ENCODE peak calls at places on chromosomes 3 and 15, in five cellular contexts. J is keratinocyte, T is fibroblast of mammary gland, Y is A673, S is fibroblast of lung. Z is an unnamed sample.

GRCh38 chr3:114290911-114291901 is 2.6 kb upstream of the TIGIT start:
- DNase-seq in T (peak), J (no peak), S (peak), Y (peak), Z (peak)

GRCh38 chr15:64161688-64162477 is 939 bp downstream of the PPIB start:
- DNase-seq in S (no peak), Y (no peak), T (no peak), J (no peak), Z (no peak)

GRCh38 chr3:24294150-24294549 is 200.5 kb downstream of the THRB start:
- DNase-seq in Y (no peak), S (no peak), T (no peak), J (no peak), Z (no peak)

GRCh38 chr15:77486542-77487478 is 66.1 kb downstream of the HMG20A start:
- DNase-seq in Y (no peak), J (no peak), T (peak), S (peak), Z (no peak)

GRCh38 chr3:161149529-161149928 is 44.4 kb upstream of the B3GALNT1 start:
- DNase-seq in T (peak), S (peak), Y (no peak), J (no peak), Z (no peak)

GRCh38 chr3:126947429-126947828 is 35.5 kb upstream of the PLXNA1 start:
- DNase-seq in T (no peak), Y (no peak), S (no peak), J (no peak), Z (no peak)

GRCh38 chr15:85128636-85129035 is 147.0 kb downstream of the PDE8A start:
- DNase-seq in J (no peak), Y (no peak), S (peak), T (peak), Z (no peak)

GRCh38 chr3:52324676-52325075 is 8.6 kb downstream of the DNAH1 start:
- DNase-seq in T (no peak), S (no peak), J (no peak), Y (no peak), Z (no peak)

GRCh38 chr15:70935631-70936030 is 43.0 kb downstream of the LRRC49 start:
- DNase-seq in J (no peak), S (no peak), Y (no peak), T (no peak), Z (no peak)

DNA sequence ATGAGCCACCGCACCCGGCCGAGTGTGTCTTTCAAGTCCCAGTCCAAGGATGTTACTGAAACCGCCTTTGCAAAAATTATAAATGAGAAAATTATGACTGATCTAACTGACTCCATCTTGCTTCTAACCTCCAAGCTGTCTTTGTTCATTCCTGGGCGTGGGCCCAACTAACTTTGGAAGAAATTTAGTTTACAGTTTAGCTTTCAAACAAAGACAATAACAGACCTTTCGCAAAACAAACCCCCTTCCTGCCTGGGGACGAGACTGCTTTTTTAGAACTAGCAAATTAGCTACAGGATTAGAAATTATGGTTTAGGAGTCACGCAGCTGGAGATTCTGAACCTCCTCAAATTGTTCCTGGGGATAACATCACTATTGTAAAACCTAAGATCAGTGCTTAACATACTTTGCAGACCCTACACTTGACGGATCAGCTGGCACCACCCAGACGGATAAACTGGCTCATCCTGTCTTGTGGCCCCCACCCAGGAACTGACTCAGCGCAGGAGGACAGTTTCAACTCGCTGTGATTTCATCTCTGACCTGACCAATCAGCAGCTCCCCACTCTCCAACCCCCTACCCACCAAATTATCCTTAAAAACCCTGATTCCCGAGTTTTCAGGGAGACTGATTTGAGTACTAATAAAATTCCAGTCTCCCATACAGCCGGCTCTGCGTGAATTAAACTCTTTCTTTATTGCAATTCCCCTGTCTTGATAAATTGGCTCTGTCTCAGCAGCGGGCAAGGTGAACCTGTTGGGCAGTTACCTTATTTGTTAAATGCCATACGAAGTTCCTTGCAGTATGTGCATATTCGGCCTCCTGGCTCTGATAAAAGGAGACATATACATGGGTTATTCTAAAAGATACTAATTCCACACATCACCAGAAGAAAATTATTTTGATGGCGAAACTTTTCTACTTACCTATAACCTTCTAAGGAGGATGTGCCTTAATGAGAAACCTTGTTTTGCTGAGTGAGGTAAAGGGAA is 23.6 kb downstream of the NANOGP8 start:
- DNase-seq in S (no peak), Y (peak), J (no peak), T (peak), Z (no peak)
- H3K4me3 ChIP-seq in S (no peak), Y (no peak), J (no peak), T (no peak), Z (no peak)

GRCh38 chr3:155179966-155180757 is 100.0 kb downstream of the MME start:
- DNase-seq in J (no peak), Y (no peak), S (no peak), T (no peak), Z (no peak)
- TF ChIP-seq CTCF in J (no peak), Y (no peak), S (no peak), T (no peak), Z (peak)

GRCh38 chr3:87792532-87793321 is 266.1 kb downstream of the CGGBP1 start:
- DNase-seq in T (no peak), Y (peak), S (no peak), J (no peak), Z (peak)
- H3K4me3 ChIP-seq in T (no peak), Y (peak), S (no peak), J (no peak), Z (peak)

DNA sequence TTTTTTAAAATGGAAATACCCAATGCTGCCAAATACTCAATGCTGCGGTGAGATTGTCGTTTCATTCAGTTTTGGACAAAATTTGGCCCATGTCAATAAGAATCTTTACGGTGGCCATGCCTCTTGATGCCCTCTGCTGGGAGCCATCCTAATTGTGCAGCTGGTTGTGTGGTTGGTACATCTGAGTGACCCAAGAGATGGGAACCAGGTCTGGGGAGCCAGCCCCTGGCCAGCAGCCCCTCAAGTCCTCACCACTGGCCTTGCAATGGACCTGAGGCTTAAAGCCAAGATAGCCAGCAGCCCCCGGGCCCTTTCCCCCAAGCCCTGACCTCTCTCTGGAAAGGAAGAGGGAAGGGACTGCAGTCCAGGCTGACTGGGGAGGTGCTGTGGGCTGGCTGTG is 36.4 kb upstream of the ESYT3 start:
- DNase-seq in J (no peak), T (no peak), Y (no peak), S (no peak), Z (no peak)
- TF ChIP-seq CTCF in J (peak), T (no peak), Y (no peak), S (no peak), Z (peak)